ENCODE peak calls at places on chromosomes 5 and 9, in six cellular contexts. T is brain microvascular endothelial cell; V is naive thymus-derived CD4-positive, alpha-beta T cell; O is upper lobe of right lung; N is cardiac muscle cell; I is tibial nerve. E is an unnamed sample.

GRCh38 chr5:61200582-61201155 is 38.4 kb upstream of the SMIM15 start:
- DNase-seq in V (no peak), I (no peak), O (no peak), T (peak), N (peak), E (no peak)

GRCh38 chr9:68844623-68845612 is 139.9 kb downstream of the PIP5K1B start:
- DNase-seq in T (peak), O (no peak), N (peak), V (no peak), I (no peak), E (peak)

GRCh38 chr9:83220737-83221136 is 157.8 kb upstream of the RASEF start:
- DNase-seq in T (peak), I (no peak), V (no peak), N (peak), O (no peak), E (no peak)

GRCh38 chr5:42035526-42035925 is 110.4 kb downstream of the FBXO4 start:
- DNase-seq in N (no peak), I (no peak), O (no peak), T (no peak), V (no peak), E (no peak)

GRCh38 chr9:87521834-87522233 is 24.2 kb downstream of the DAPK1 start:
- DNase-seq in O (no peak), T (no peak), V (no peak), N (no peak), I (no peak), E (no peak)

GRCh38 chr9:93037476-93037971 is 21.0 kb upstream of the SUSD3 start:
- DNase-seq in I (no peak), V (no peak), N (no peak), O (no peak), T (no peak), E (no peak)

GRCh38 chr5:154751854-154752253 is 3.3 kb upstream of the LARP1 start:
- DNase-seq in I (no peak), V (no peak), O (no peak), T (no peak), N (no peak), E (no peak)

GRCh38 chr5:181111010-181111409 is 20.0 kb downstream of the OR2V1 start:
- DNase-seq in O (peak), N (no peak), I (no peak), V (no peak), T (no peak), E (no peak)

GRCh38 chr9:77712533-77713130 is 64.5 kb upstream of the GNA14 start:
- DNase-seq in V (no peak), I (no peak), O (no peak), T (peak), N (peak), E (no peak)

GRCh38 chr5:55597014-55597981 is 62.5 kb upstream of the PLPP1 start:
- DNase-seq in V (no peak), T (peak), N (peak), I (no peak), O (no peak), E (peak)

GRCh38 chr9:79237861-79238260 is 333.9 kb upstream of the TLE4 start:
- DNase-seq in O (no peak), V (no peak), N (no peak), T (no peak), I (no peak), E (no peak)

GRCh38 chr5:3268760-3269330 is 326.8 kb upstream of the IRX1 start:
- DNase-seq in V (no peak), O (no peak), T (no peak), N (no peak), I (no peak), E (no peak)

GRCh38 chr5:3265131-3265885 is 330.3 kb upstream of the IRX1 start:
- DNase-seq in N (no peak), O (no peak), V (no peak), I (no peak), T (no peak), E (no peak)

GRCh38 chr5:3266861-3267260 is 328.8 kb upstream of the IRX1 start:
- DNase-seq in N (no peak), T (no peak), V (no peak), I (no peak), O (no peak), E (no peak)

GRCh38 chr5:3262451-3262850 is 333.2 kb upstream of the IRX1 start:
- DNase-seq in O (no peak), I (no peak), N (no peak), T (no peak), V (no peak), E (no peak)

DNA sequence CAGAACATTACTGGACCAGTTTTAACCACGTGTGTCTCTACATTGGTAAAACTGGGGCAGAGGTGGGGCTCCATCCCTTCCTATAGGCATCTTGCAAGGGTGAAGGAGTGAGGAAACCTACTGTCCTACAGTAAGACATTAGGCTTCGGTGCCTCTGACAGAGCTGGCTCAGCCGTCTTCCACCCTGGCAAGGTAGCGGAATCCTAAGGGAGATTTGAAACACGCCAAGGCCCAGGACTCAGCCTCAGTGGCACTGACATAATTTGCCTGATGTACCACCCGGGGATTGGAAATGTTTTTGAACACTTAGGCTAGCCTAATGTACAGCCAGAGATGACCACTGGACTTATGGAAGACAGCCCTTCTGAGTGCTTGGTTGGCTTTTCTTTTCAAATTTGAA is 329.7 kb upstream of the IRX1 start:
- DNase-seq in I (no peak), N (no peak), V (no peak), O (no peak), T (no peak), E (no peak)
- H3K27ac ChIP-seq in I (no peak), N (no peak), V (no peak), O (no peak), T (no peak), E (no peak)

DNA sequence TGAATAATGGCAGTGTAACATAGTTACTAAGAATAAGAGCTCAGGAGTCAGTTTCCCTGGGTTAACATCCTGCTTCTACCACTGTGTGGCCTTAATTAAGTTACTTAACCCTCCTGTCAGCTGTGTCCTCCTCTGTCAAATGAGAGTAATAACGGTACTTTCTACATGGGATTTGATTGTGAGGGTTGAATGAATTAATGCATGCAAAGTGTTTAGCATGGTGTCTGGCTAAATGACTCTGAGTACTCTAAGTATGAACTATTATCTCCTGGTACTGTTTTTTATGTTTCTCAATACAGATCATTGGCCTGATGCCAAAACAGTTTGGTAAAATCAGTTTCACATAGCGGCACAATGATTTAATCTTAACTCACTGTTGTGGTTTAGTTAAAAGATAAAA is 19.6 kb downstream of the ZNF131 start:
- DNase-seq in I (no peak), V (peak), T (peak), O (no peak), N (peak), E (no peak)
- H3K27ac ChIP-seq in I (no peak), V (no peak), T (no peak), O (no peak), N (no peak), E (no peak)

DNA sequence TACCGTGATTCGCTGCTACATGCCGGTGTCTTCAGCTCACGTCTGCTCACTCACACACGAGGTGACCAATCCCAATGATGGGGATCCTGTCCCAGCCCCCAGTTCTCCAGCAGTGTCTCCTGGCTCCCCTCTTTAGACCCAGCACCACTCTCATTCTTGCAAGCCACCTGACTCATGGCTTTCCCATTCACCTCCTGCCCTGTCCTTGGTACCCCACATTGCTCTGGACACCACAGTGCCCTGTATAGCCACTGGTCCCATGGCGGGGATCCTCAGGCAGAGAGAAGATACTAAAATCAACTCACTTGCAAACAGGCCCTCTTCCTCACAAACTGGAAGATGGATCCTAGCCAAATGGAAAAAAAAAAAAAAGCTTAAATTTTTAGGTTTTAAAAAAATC is 81.0 kb downstream of the SLIT3 start:
- DNase-seq in I (no peak), N (no peak), V (no peak), T (no peak), O (no peak), E (no peak)
- H3K27ac ChIP-seq in I (no peak), N (no peak), V (no peak), T (no peak), O (no peak), E (no peak)

GRCh38 chr5:95441631-95442030 is 50.5 kb downstream of the FAM81B start:
- DNase-seq in I (no peak), N (no peak), O (no peak), T (no peak), V (no peak), E (no peak)

GRCh38 chr5:95440825-95441224 is 49.7 kb downstream of the FAM81B start:
- DNase-seq in T (no peak), V (no peak), N (no peak), I (no peak), O (no peak), E (no peak)

GRCh38 chr5:95445442-95445841 is 54.3 kb downstream of the FAM81B start:
- DNase-seq in V (no peak), O (no peak), T (no peak), N (no peak), I (no peak), E (no peak)

GRCh38 chr5:95439801-95440493 is 48.8 kb downstream of the FAM81B start:
- DNase-seq in I (no peak), O (no peak), N (no peak), V (no peak), T (no peak), E (no peak)
- H3K27ac ChIP-seq in I (no peak), O (no peak), N (no peak), V (no peak), T (no peak), E (no peak)